ENCODE peak calls at places on chromosomes 5 and 9, in four cellular contexts. U is ovary, C is NCI-H510A treated with DMSO at 0.1 percent for 48 hours, K is neural crest cell. I is an unnamed sample.

GRCh38 chr9:129979346-129979745 is 63.6 kb downstream of the FNBP1 start:
- DNase-seq in K (no peak), C (no peak), U (no peak), I (no peak)

GRCh38 chr5:88785396-88786216 is 97.4 kb downstream of the MEF2C start:
- DNase-seq in K (no peak), U (peak), C (no peak), I (no peak)

GRCh38 chr5:86679529-86679928 is 61.8 kb downstream of the COX7C start:
- DNase-seq in K (no peak), U (no peak), C (peak), I (no peak)

GRCh38 chr5:82111191-82111590 is 139.4 kb downstream of the ATG10 start:
- DNase-seq in K (no peak), C (no peak), U (no peak), I (no peak)

GRCh38 chr5:3362606-3362910 is 233.1 kb upstream of the IRX1 start:
- DNase-seq in U (no peak), K (no peak), C (no peak), I (no peak)

GRCh38 chr5:82107277-82107676 is 135.5 kb downstream of the ATG10 start:
- DNase-seq in C (no peak), U (no peak), K (no peak), I (no peak)

GRCh38 chr5:150485770-150486401 is 22.0 kb upstream of the NDST1 start:
- DNase-seq in C (peak), K (peak), U (peak), I (peak)

GRCh38 chr9:78064075-78064474 is 32.5 kb upstream of the GNAQ start:
- DNase-seq in C (no peak), K (no peak), U (no peak), I (no peak)

GRCh38 chr9:134630393-134630790 is 11.2 kb upstream of the COL5A1 start:
- DNase-seq in C (no peak), U (peak), K (no peak), I (no peak)

GRCh38 chr9:76733096-76733495 is 31.1 kb upstream of the PCA3 start:
- DNase-seq in K (no peak), C (no peak), U (no peak), I (no peak)

GRCh38 chr5:142569905-142570304 is 116.0 kb downstream of the FGF1 start:
- DNase-seq in K (no peak), C (no peak), U (no peak), I (no peak)

GRCh38 chr5:65961644-65962043 is 35.3 kb downstream of the ERBIN start:
- DNase-seq in C (no peak), K (no peak), U (no peak), I (peak)

GRCh38 chr9:106945727-106946690 is 83.0 kb downstream of the ZNF462 start:
- DNase-seq in K (no peak), U (no peak), C (no peak), I (no peak)

GRCh38 chr5:36689225-36689624 is 82.8 kb downstream of the SLC1A3 start:
- DNase-seq in C (no peak), U (no peak), K (no peak), I (no peak)

GRCh38 chr9:136944094-136944518 is 432 bp downstream of the FBXW5 start:
- DNase-seq in C (no peak), K (no peak), U (no peak), I (no peak)

GRCh38 chr5:132225165-132226032 is 2.3 kb downstream of the P4HA2 start:
- DNase-seq in C (peak), U (peak), K (no peak), I (no peak)

GRCh38 chr5:129078247-129078646 is 16.3 kb upstream of the ISOC1 start:
- DNase-seq in U (no peak), K (no peak), C (no peak), I (no peak)

GRCh38 chr5:147855774-147856069 is 22.8 kb upstream of the SCGB3A2 start:
- DNase-seq in C (no peak), U (no peak), K (no peak), I (no peak)

GRCh38 chr5:14268236-14268701 is 125.1 kb downstream of the TRIO start:
- DNase-seq in C (no peak), K (no peak), U (no peak), I (no peak)

I was measured in T-helper 2 cell treated with Interferon-gamma antibody and Interleukin-4, amounts not matched to agents 5 μg/mL and 100 μg/mL, for 36 hours.